ENCODE peak calls at places on chromosomes 16 and 17, in four cellular contexts. One of them, this sample, is unnamed.

GRCh38 chr17:39608601-39609000 is 881 bp upstream of the NEUROD2 start:
- DNase-seq in sigmoid colon: no peak
- DNase-seq in A549: peak; percentile 46
- DNase-seq in adrenal gland: no peak
- DNase-seq in this sample: no peak

GRCh38 chr17:74532115-74532514 is 840 bp upstream of the CD300LB start:
- DNase-seq in sigmoid colon: peak; percentile 71
- DNase-seq in A549: no peak
- DNase-seq in adrenal gland: peak; percentile 57
- DNase-seq in this sample: peak; percentile 17

GRCh38 chr16:72312862-72313261 is 140.9 kb upstream of the PMFBP1 start:
- DNase-seq in sigmoid colon: no peak
- DNase-seq in A549: no peak
- DNase-seq in adrenal gland: no peak
- DNase-seq in this sample: no peak

GRCh38 chr17:58960068-58960467 is 146.6 kb downstream of the TRIM37 start:
- DNase-seq in sigmoid colon: no peak
- DNase-seq in A549: peak; percentile 61
- DNase-seq in adrenal gland: peak; percentile 24
- DNase-seq in this sample: no peak

GRCh38 chr17:77320501-77321256 is 179.9 kb downstream of the SEC14L1 start:
- DNase-seq in sigmoid colon: peak; percentile 82
- DNase-seq in A549: peak; percentile 52
- DNase-seq in adrenal gland: peak; percentile 76
- DNase-seq in this sample: peak; percentile 75

GRCh38 chr17:21510686-21511367 is 134.7 kb downstream of the KCNJ12 start:
- DNase-seq in sigmoid colon: no peak
- DNase-seq in A549: no peak
- DNase-seq in adrenal gland: no peak
- DNase-seq in this sample: no peak

GRCh38 chr16:17293813-17294558 is 176.8 kb downstream of the XYLT1 start:
- DNase-seq in sigmoid colon: no peak
- DNase-seq in A549: no peak
- DNase-seq in adrenal gland: no peak
- DNase-seq in this sample: no peak

GRCh38 chr16:15641753-15642556 is 999 bp downstream of the MARF1 start:
- DNase-seq in sigmoid colon: no peak
- DNase-seq in A549: no peak
- DNase-seq in adrenal gland: no peak
- DNase-seq in this sample: no peak

GRCh38 chr17:9529033-9529748 is 46.4 kb downstream of the STX8 start:
- DNase-seq in sigmoid colon: no peak
- DNase-seq in A549: peak; percentile 55
- DNase-seq in adrenal gland: no peak
- DNase-seq in this sample: no peak

GRCh38 chr17:83180996-83181481 is 101.6 kb downstream of the METRNL start:
- DNase-seq in sigmoid colon: no peak
- DNase-seq in A549: peak; percentile 38
- DNase-seq in adrenal gland: peak; percentile 18
- DNase-seq in this sample: peak; percentile 34

GRCh38 chr16:73504591-73504990 is 456.7 kb upstream of the ZFHX3 start:
- DNase-seq in sigmoid colon: no peak
- DNase-seq in A549: no peak
- DNase-seq in adrenal gland: no peak
- DNase-seq in this sample: no peak

GRCh38 chr17:45316271-45317112 is at the start of gene MAP3K14:
- DNase-seq in sigmoid colon: peak; percentile 89
- DNase-seq in A549: peak; percentile 71
- DNase-seq in adrenal gland: peak; percentile 73
- DNase-seq in this sample: peak; percentile 71

GRCh38 chr17:72117748-72118587 is 2.9 kb upstream of the SOX9 start:
- DNase-seq in sigmoid colon: no peak
- DNase-seq in A549: no peak
- DNase-seq in adrenal gland: no peak
- DNase-seq in this sample: no peak

GRCh38 chr17:69945698-69946185 is 129.3 kb upstream of the KCNJ16 start:
- DNase-seq in sigmoid colon: no peak
- DNase-seq in A549: no peak
- DNase-seq in adrenal gland: no peak
- DNase-seq in this sample: no peak

GRCh38 chr17:21522755-21523154 is 146.6 kb downstream of the KCNJ12 start:
- DNase-seq in sigmoid colon: no peak
- DNase-seq in A549: no peak
- DNase-seq in adrenal gland: no peak
- DNase-seq in this sample: no peak

GRCh38 chr16:56226187-56226586 is 34.9 kb downstream of the GNAO1 start:
- DNase-seq in sigmoid colon: no peak
- DNase-seq in A549: no peak
- DNase-seq in adrenal gland: no peak
- DNase-seq in this sample: no peak

GRCh38 chr17:28008526-28008925 is 34.0 kb upstream of the NLK start:
- DNase-seq in sigmoid colon: no peak
- DNase-seq in A549: peak; percentile 46
- DNase-seq in adrenal gland: peak; percentile 72
- DNase-seq in this sample: no peak

GRCh38 chr16:87541004-87541881 is 48.4 kb upstream of the ZCCHC14 start:
- DNase-seq in sigmoid colon: no peak
- DNase-seq in A549: no peak
- DNase-seq in adrenal gland: no peak
- DNase-seq in this sample: no peak

GRCh38 chr16:87541882-87542234 is 49.0 kb upstream of the ZCCHC14 start:
- DNase-seq in sigmoid colon: no peak
- DNase-seq in A549: no peak
- DNase-seq in adrenal gland: no peak
- DNase-seq in this sample: no peak

GRCh38 chr16:87539113-87539512 is 46.3 kb upstream of the ZCCHC14 start:
- DNase-seq in sigmoid colon: no peak
- DNase-seq in A549: no peak
- DNase-seq in adrenal gland: no peak
- DNase-seq in this sample: no peak

GRCh38 chr16:87538594-87538993 is 45.8 kb upstream of the ZCCHC14 start:
- DNase-seq in sigmoid colon: no peak
- DNase-seq in A549: no peak
- DNase-seq in adrenal gland: no peak
- DNase-seq in this sample: no peak

DNA sequence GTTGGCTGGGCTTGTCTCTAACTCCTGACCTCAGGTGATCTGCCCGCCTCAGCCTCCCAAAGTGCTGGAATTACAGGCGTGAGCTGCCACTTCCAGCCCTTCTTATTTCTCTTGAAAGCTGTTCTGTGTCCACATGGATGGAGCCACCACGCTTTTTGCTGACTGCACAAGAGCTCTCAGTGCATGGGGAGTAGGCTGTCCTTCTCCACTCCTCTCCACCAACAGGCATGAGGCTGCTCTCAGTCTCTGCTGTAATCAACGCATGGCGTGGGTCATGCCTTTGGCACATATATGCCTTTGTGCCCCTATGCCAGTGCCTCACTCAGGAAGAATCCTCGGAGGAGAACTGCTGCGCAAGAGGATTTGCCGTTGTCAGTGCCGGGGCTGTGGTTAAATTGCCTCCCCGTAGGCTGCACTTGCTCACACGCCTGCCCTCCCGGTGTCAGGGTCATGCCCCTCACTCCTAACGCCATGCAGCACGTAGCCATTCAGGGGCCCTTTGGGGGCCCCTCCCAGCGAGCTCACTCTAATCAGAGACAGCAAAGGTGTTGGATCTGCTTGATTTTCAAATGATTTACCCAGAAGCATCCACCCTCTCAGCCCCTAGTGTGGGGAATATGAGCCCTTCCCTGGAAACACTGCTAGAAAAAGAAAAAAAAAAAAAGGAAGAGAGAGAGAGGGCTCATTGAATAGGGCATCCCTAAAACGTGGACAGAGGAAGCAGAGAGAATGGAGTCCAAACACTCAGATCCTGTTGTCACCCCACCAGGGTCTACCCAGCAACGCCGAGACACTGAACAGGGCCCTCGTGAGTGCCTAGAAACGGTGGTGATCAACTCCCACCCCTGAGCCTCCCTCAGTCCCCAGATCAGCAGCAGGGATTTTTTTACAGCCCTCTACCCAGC is 47.5 kb upstream of the ZCCHC14 start:
- DNase-seq in sigmoid colon: no peak
- DNase-seq in A549: no peak
- DNase-seq in adrenal gland: no peak
- DNase-seq in this sample: no peak
- TF ChIP-seq POLR2A in sigmoid colon: no peak
- TF ChIP-seq POLR2A in A549: no peak
- TF ChIP-seq POLR2A in adrenal gland: no peak
- TF ChIP-seq POLR2A in this sample: no peak

GRCh38 chr17:32265896-32266388 is 310 bp downstream of the RHBDL3 start:
- DNase-seq in sigmoid colon: no peak
- DNase-seq in A549: no peak
- DNase-seq in adrenal gland: no peak
- DNase-seq in this sample: no peak

GRCh38 chr17:32266389-32267269 is 997 bp downstream of the RHBDL3 start:
- DNase-seq in sigmoid colon: no peak
- DNase-seq in A549: no peak
- DNase-seq in adrenal gland: no peak
- DNase-seq in this sample: no peak

GRCh38 chr17:32264140-32264799 is 1.4 kb upstream of the RHBDL3 start:
- DNase-seq in sigmoid colon: no peak
- DNase-seq in A549: peak; percentile 41
- DNase-seq in adrenal gland: no peak
- DNase-seq in this sample: no peak

GRCh38 chr17:32265192-32265895 is at the start of gene RHBDL3:
- DNase-seq in sigmoid colon: no peak
- DNase-seq in A549: no peak
- DNase-seq in adrenal gland: no peak
- DNase-seq in this sample: no peak

DNA sequence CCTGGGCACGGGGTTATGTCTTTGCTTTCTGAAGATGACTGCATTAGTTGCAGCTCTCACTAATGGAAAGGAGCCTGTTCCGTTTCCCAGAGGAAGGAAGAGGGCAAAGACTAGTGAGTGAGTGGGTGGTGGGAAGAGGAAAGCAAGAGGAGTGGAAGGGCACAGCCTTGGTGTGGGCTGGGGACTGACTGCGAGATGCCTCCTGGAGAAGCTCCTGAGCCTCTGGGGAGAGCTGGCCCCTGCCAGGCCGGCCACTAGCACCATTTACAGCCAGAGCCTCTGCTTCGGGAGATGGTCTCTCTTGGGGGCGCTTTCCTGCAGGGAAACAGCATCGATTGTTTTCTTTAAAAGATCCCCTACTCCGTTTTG is 825 bp upstream of the RHBDL3 start:
- DNase-seq in sigmoid colon: no peak
- DNase-seq in A549: no peak
- DNase-seq in adrenal gland: no peak
- DNase-seq in this sample: no peak
- H3K4me3 ChIP-seq in sigmoid colon: peak overlapping the region; percentile 81
- H3K4me3 ChIP-seq in A549: no peak overlapping the region
- H3K4me3 ChIP-seq in adrenal gland: peak overlapping the region; percentile 83
- H3K4me3 ChIP-seq in this sample: peak overlapping the region; percentile 63

GRCh38 chr17:79987890-79988162 is 47.8 kb downstream of the TBC1D16 start:
- DNase-seq in sigmoid colon: no peak
- DNase-seq in A549: no peak
- DNase-seq in adrenal gland: no peak
- DNase-seq in this sample: no peak

GRCh38 chr17:79990704-79991103 is 45.0 kb downstream of the TBC1D16 start:
- DNase-seq in sigmoid colon: no peak
- DNase-seq in A549: no peak
- DNase-seq in adrenal gland: no peak
- DNase-seq in this sample: no peak

GRCh38 chr17:79988163-79988971 is 47.3 kb downstream of the TBC1D16 start:
- DNase-seq in sigmoid colon: peak; percentile 71
- DNase-seq in A549: peak; percentile 83
- DNase-seq in adrenal gland: no peak
- DNase-seq in this sample: no peak

GRCh38 chr17:79990051-79990592 is 45.5 kb downstream of the TBC1D16 start:
- DNase-seq in sigmoid colon: no peak
- DNase-seq in A549: no peak
- DNase-seq in adrenal gland: no peak
- DNase-seq in this sample: no peak

GRCh38 chr17:79989106-79989835 is 46.4 kb downstream of the TBC1D16 start:
- DNase-seq in sigmoid colon: peak; percentile 43
- DNase-seq in A549: no peak
- DNase-seq in adrenal gland: no peak
- DNase-seq in this sample: no peak
- H3K27ac ChIP-seq in sigmoid colon: no peak overlapping the region
- H3K27ac ChIP-seq in A549: peak overlapping the region; percentile 89
- H3K27ac ChIP-seq in adrenal gland: no peak overlapping the region
- H3K27ac ChIP-seq in this sample: no peak overlapping the region

GRCh38 chr16:11175850-11176341 is 80.1 kb downstream of the SOCS1 start:
- DNase-seq in sigmoid colon: no peak
- DNase-seq in A549: no peak
- DNase-seq in adrenal gland: no peak
- DNase-seq in this sample: no peak
- TF ChIP-seq POLR2A in sigmoid colon: no peak
- TF ChIP-seq POLR2A in A549: no peak
- TF ChIP-seq POLR2A in adrenal gland: no peak
- TF ChIP-seq POLR2A in this sample: no peak

GRCh38 chr16:1830213-1830612 is 3.2 kb downstream of the FAHD1 start:
- DNase-seq in sigmoid colon: no peak
- DNase-seq in A549: no peak
- DNase-seq in adrenal gland: no peak
- DNase-seq in this sample: no peak

GRCh38 chr16:1826691-1827573 is at the start of the genes FAHD1 and HAGH:
- DNase-seq in sigmoid colon: peak; percentile 96
- DNase-seq in A549: peak; percentile 98
- DNase-seq in adrenal gland: peak; percentile 95
- DNase-seq in this sample: peak; percentile 89

GRCh38 chr16:1831537-1832075 is 4.6 kb downstream of the FAHD1 start:
- DNase-seq in sigmoid colon: no peak
- DNase-seq in A549: no peak
- DNase-seq in adrenal gland: no peak
- DNase-seq in this sample: no peak

GRCh38 chr16:1825864-1826690 is 548 bp downstream of the HAGH start:
- DNase-seq in sigmoid colon: no peak
- DNase-seq in A549: no peak
- DNase-seq in adrenal gland: peak; percentile 62
- DNase-seq in this sample: no peak

DNA sequence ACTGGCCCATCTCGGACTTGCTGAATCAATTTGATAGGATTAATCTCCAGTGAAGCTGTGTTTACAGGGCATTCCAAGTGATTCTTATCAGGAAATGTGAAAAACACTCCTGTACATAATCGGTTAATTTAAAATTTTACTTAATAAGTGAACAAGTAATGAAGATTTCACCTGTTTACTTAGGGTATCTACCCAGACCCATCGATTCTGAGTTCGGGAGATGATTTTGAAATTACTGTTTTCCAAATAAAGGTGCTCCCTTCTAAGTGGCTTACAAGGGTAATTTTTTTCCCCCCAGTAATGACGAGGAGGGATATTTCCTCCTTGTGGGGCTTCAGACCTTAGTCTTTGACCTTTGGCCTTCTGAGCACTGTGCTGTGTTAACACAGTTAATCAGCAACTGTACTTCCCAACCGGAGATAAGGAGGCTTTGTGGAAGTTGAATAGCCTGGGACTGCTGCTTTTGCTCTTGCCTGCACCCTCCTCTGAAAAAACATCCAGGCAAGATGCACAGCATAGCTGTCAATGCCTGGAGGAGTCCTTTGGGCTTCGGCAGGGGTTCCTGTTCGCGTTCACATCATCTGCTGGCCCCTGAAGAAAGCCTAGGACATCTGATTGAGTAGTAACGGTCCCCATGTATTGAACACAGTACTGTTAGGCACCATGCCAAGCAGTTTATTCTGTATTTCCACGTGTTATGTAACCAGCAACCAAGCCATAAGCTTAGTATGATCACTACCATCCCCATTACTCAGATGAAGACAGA is 1.8 kb downstream of the FAHD1 start:
- DNase-seq in sigmoid colon: no peak
- DNase-seq in A549: no peak
- DNase-seq in adrenal gland: no peak
- DNase-seq in this sample: no peak
- H3K4me3 ChIP-seq in sigmoid colon: no peak overlapping the region
- H3K4me3 ChIP-seq in A549: peak overlapping the region; percentile 67
- H3K4me3 ChIP-seq in adrenal gland: no peak overlapping the region
- H3K4me3 ChIP-seq in this sample: peak overlapping the region; percentile 95